ENCODE peak calls at places on chromosome 12, in seven cellular contexts. One of them, this sample, is unnamed.

GRCh38 chr12:59164991-59165718 is 244.9 kb upstream of the LRIG3 start:
- DNase-seq in CD8-positive, alpha-beta T cell: no peak
- DNase-seq in H1: no peak
- DNase-seq in mammary epithelial cell: peak
- DNase-seq in left ventricle myocardium inferior: no peak
- DNase-seq in IMR-90: peak
- DNase-seq in heart left ventricle: no peak
- DNase-seq in this sample: no peak

GRCh38 chr12:15854916-15855315 is 27.3 kb upstream of the STRAP start:
- DNase-seq in CD8-positive, alpha-beta T cell: no peak
- DNase-seq in H1: no peak
- DNase-seq in mammary epithelial cell: no peak
- DNase-seq in left ventricle myocardium inferior: no peak
- DNase-seq in IMR-90: no peak
- DNase-seq in heart left ventricle: no peak
- DNase-seq in this sample: no peak

GRCh38 chr12:52525661-52526499 is 5.7 kb upstream of the KRT5 start:
- DNase-seq in CD8-positive, alpha-beta T cell: no peak
- DNase-seq in H1: no peak
- DNase-seq in mammary epithelial cell: no peak
- DNase-seq in left ventricle myocardium inferior: no peak
- DNase-seq in IMR-90: no peak
- DNase-seq in heart left ventricle: no peak
- DNase-seq in this sample: peak

GRCh38 chr12:74741113-74741512 is 203.5 kb downstream of the ATXN7L3B start:
- DNase-seq in CD8-positive, alpha-beta T cell: no peak
- DNase-seq in H1: no peak
- DNase-seq in mammary epithelial cell: no peak
- DNase-seq in left ventricle myocardium inferior: no peak
- DNase-seq in IMR-90: no peak
- DNase-seq in heart left ventricle: no peak
- DNase-seq in this sample: no peak

GRCh38 chr12:130031571-130032189 is 127.9 kb upstream of the TMEM132D start:
- DNase-seq in CD8-positive, alpha-beta T cell: peak
- DNase-seq in H1: peak
- DNase-seq in mammary epithelial cell: no peak
- DNase-seq in left ventricle myocardium inferior: peak
- DNase-seq in IMR-90: no peak
- DNase-seq in heart left ventricle: no peak
- DNase-seq in this sample: peak

GRCh38 chr12:104219908-104220404 is 4.4 kb downstream of the TXNRD1 start:
- DNase-seq in CD8-positive, alpha-beta T cell: peak
- DNase-seq in H1: no peak
- DNase-seq in mammary epithelial cell: peak
- DNase-seq in left ventricle myocardium inferior: no peak
- DNase-seq in IMR-90: peak
- DNase-seq in heart left ventricle: no peak
- DNase-seq in this sample: peak

GRCh38 chr12:51828951-51829581 is 19.5 kb downstream of the FIGNL2 start:
- DNase-seq in CD8-positive, alpha-beta T cell: no peak
- DNase-seq in H1: peak
- DNase-seq in mammary epithelial cell: no peak
- DNase-seq in left ventricle myocardium inferior: no peak
- DNase-seq in IMR-90: no peak
- DNase-seq in heart left ventricle: no peak
- DNase-seq in this sample: no peak

GRCh38 chr12:124704619-124705018 is 137.2 kb upstream of the NCOR2 start:
- DNase-seq in CD8-positive, alpha-beta T cell: no peak
- DNase-seq in H1: no peak
- DNase-seq in mammary epithelial cell: no peak
- DNase-seq in left ventricle myocardium inferior: no peak
- DNase-seq in IMR-90: no peak
- DNase-seq in heart left ventricle: no peak
- DNase-seq in this sample: no peak

GRCh38 chr12:94596596-94596995 is 53.8 kb downstream of the TMCC3 start:
- DNase-seq in CD8-positive, alpha-beta T cell: no peak
- DNase-seq in H1: no peak
- DNase-seq in mammary epithelial cell: no peak
- DNase-seq in left ventricle myocardium inferior: no peak
- DNase-seq in IMR-90: peak
- DNase-seq in heart left ventricle: no peak
- DNase-seq in this sample: no peak

GRCh38 chr12:55847603-55848329 is 5.0 kb upstream of the MMP19 start:
- DNase-seq in CD8-positive, alpha-beta T cell: no peak
- DNase-seq in H1: no peak
- DNase-seq in mammary epithelial cell: peak
- DNase-seq in left ventricle myocardium inferior: peak
- DNase-seq in IMR-90: peak
- DNase-seq in heart left ventricle: peak
- DNase-seq in this sample: no peak

GRCh38 chr12:131351319-131352028 is 359.4 kb upstream of the SFSWAP start:
- DNase-seq in CD8-positive, alpha-beta T cell: no peak
- DNase-seq in H1: no peak
- DNase-seq in mammary epithelial cell: no peak
- DNase-seq in left ventricle myocardium inferior: no peak
- DNase-seq in IMR-90: no peak
- DNase-seq in heart left ventricle: no peak
- DNase-seq in this sample: no peak

GRCh38 chr12:51017452-51017851 is 8.7 kb downstream of the SLC11A2 start:
- DNase-seq in CD8-positive, alpha-beta T cell: no peak
- DNase-seq in H1: no peak
- DNase-seq in mammary epithelial cell: no peak
- DNase-seq in left ventricle myocardium inferior: no peak
- DNase-seq in IMR-90: no peak
- DNase-seq in heart left ventricle: no peak
- DNase-seq in this sample: no peak

GRCh38 chr12:69519871-69520270 is 49.7 kb downstream of the FRS2 start:
- DNase-seq in CD8-positive, alpha-beta T cell: no peak
- DNase-seq in H1: no peak
- DNase-seq in mammary epithelial cell: peak
- DNase-seq in left ventricle myocardium inferior: no peak
- DNase-seq in IMR-90: no peak
- DNase-seq in heart left ventricle: no peak
- DNase-seq in this sample: no peak

GRCh38 chr12:118980407-118981014 is 830 bp upstream of the SRRM4 start:
- DNase-seq in CD8-positive, alpha-beta T cell: no peak
- DNase-seq in H1: no peak
- DNase-seq in mammary epithelial cell: no peak
- DNase-seq in left ventricle myocardium inferior: no peak
- DNase-seq in IMR-90: no peak
- DNase-seq in heart left ventricle: no peak
- DNase-seq in this sample: no peak

GRCh38 chr12:132366341-132366861 is 37.0 kb upstream of the GALNT9 start:
- DNase-seq in CD8-positive, alpha-beta T cell: no peak
- DNase-seq in H1: no peak
- DNase-seq in mammary epithelial cell: no peak
- DNase-seq in left ventricle myocardium inferior: no peak
- DNase-seq in IMR-90: no peak
- DNase-seq in heart left ventricle: no peak
- DNase-seq in this sample: no peak
- TF ChIP-seq CTCF in CD8-positive, alpha-beta T cell: no peak
- TF ChIP-seq CTCF in H1: no peak
- TF ChIP-seq CTCF in mammary epithelial cell: no peak
- TF ChIP-seq CTCF in left ventricle myocardium inferior: no peak
- TF ChIP-seq CTCF in IMR-90: no peak
- TF ChIP-seq CTCF in heart left ventricle: no peak
- TF ChIP-seq CTCF in this sample: no peak

GRCh38 chr12:89379100-89379838 is 27.0 kb upstream of the DUSP6 start:
- DNase-seq in CD8-positive, alpha-beta T cell: no peak
- DNase-seq in H1: no peak
- DNase-seq in mammary epithelial cell: no peak
- DNase-seq in left ventricle myocardium inferior: no peak
- DNase-seq in IMR-90: no peak
- DNase-seq in heart left ventricle: no peak
- DNase-seq in this sample: no peak
- H3K27ac ChIP-seq in CD8-positive, alpha-beta T cell: no peak
- H3K27ac ChIP-seq in H1: no peak
- H3K27ac ChIP-seq in mammary epithelial cell: no peak
- H3K27ac ChIP-seq in left ventricle myocardium inferior: no peak
- H3K27ac ChIP-seq in IMR-90: no peak
- H3K27ac ChIP-seq in heart left ventricle: no peak
- H3K27ac ChIP-seq in this sample: no peak

DNA sequence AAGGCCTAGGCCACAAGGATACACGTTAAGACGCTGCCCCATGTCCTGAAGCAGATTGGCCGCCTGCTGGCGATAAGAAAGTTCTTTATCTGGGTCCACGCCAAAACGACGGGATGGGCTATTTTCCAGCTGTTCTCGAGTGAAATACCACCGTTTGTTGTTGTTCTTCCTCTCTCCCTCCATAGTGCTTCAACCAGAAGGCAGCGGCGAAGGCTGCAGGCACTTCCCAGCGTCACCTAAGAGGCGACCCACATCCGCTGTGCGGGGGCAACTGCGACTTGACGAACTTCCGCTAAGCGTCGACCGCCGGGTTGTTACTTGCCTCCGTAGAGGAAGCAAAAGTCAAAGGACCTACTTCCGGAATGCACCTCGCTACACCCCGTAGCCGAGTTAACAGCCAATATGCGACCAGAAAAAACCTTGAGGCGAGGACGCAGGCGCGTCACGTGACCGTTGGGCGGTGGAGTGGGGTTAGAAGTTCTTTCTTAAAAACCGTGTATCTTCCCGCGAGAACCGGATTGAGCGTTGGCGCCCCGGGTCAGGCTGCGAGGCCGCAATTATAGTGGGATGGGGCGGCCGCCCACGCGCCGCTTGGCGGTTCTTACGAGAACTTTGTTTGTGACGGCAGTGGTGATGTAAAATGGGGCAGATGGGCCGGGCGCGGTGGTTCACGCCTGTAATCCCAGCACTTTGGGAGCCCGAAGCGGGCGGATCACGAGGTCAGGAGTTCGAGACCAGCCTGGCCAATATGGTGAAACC is at the start of gene CCNT1:
- DNase-seq in CD8-positive, alpha-beta T cell: peak
- DNase-seq in H1: peak
- DNase-seq in mammary epithelial cell: peak
- DNase-seq in left ventricle myocardium inferior: peak
- DNase-seq in IMR-90: peak
- DNase-seq in heart left ventricle: peak
- DNase-seq in this sample: peak
- TF ChIP-seq CTCF in CD8-positive, alpha-beta T cell: no peak
- TF ChIP-seq CTCF in H1: no peak
- TF ChIP-seq CTCF in mammary epithelial cell: no peak
- TF ChIP-seq CTCF in left ventricle myocardium inferior: peak
- TF ChIP-seq CTCF in IMR-90: peak
- TF ChIP-seq CTCF in heart left ventricle: peak
- TF ChIP-seq CTCF in this sample: no peak

GRCh38 chr12:91373086-91373485 is 190.5 kb upstream of the DCN start:
- DNase-seq in CD8-positive, alpha-beta T cell: no peak
- DNase-seq in H1: no peak
- DNase-seq in mammary epithelial cell: no peak
- DNase-seq in left ventricle myocardium inferior: no peak
- DNase-seq in IMR-90: no peak
- DNase-seq in heart left ventricle: no peak
- DNase-seq in this sample: no peak
- H3K27ac ChIP-seq in CD8-positive, alpha-beta T cell: no peak
- H3K27ac ChIP-seq in H1: no peak
- H3K27ac ChIP-seq in mammary epithelial cell: no peak
- H3K27ac ChIP-seq in left ventricle myocardium inferior: no peak
- H3K27ac ChIP-seq in IMR-90: no peak
- H3K27ac ChIP-seq in heart left ventricle: no peak
- H3K27ac ChIP-seq in this sample: no peak